ENCODE peak calls at places on chromosomes 16 and 17, in ten cellular contexts. One of them, this sample, is unnamed.

GRCh38 chr16:29664133-29664912 is 1.3 kb downstream of the SPN start:
- DNase-seq in progenitor cell of endocrine pancreas: no peak
- DNase-seq in body of pancreas: peak
- DNase-seq in foreskin fibroblast: no peak
- DNase-seq in lower lobe of right lung: peak
- DNase-seq in CD8-positive, alpha-beta T cell: peak
- DNase-seq in Panc1: no peak
- DNase-seq in GM13977: peak
- DNase-seq in tibial nerve: no peak
- DNase-seq in WTC11: no peak
- DNase-seq in this sample: peak

GRCh38 chr17:37430051-37430591 is 23.4 kb downstream of the TADA2A start:
- DNase-seq in progenitor cell of endocrine pancreas: no peak
- DNase-seq in body of pancreas: no peak
- DNase-seq in foreskin fibroblast: no peak
- DNase-seq in lower lobe of right lung: no peak
- DNase-seq in CD8-positive, alpha-beta T cell: no peak
- DNase-seq in Panc1: no peak
- DNase-seq in GM13977: peak
- DNase-seq in tibial nerve: no peak
- DNase-seq in WTC11: no peak
- DNase-seq in this sample: peak

GRCh38 chr17:48162305-48162934 is 54.9 kb downstream of the SNX11 start:
- DNase-seq in progenitor cell of endocrine pancreas: no peak
- DNase-seq in body of pancreas: peak
- DNase-seq in foreskin fibroblast: no peak
- DNase-seq in lower lobe of right lung: no peak
- DNase-seq in CD8-positive, alpha-beta T cell: no peak
- DNase-seq in Panc1: no peak
- DNase-seq in GM13977: no peak
- DNase-seq in tibial nerve: no peak
- DNase-seq in WTC11: no peak
- DNase-seq in this sample: no peak

GRCh38 chr17:21318439-21318838 is 33.9 kb downstream of the MAP2K3 start:
- DNase-seq in progenitor cell of endocrine pancreas: no peak
- DNase-seq in body of pancreas: no peak
- DNase-seq in foreskin fibroblast: no peak
- DNase-seq in lower lobe of right lung: no peak
- DNase-seq in CD8-positive, alpha-beta T cell: no peak
- DNase-seq in Panc1: no peak
- DNase-seq in GM13977: no peak
- DNase-seq in tibial nerve: no peak
- DNase-seq in WTC11: peak
- DNase-seq in this sample: no peak

GRCh38 chr16:83813818-83814653 is 6.3 kb downstream of the HSBP1 start:
- DNase-seq in progenitor cell of endocrine pancreas: peak
- DNase-seq in body of pancreas: peak
- DNase-seq in foreskin fibroblast: peak
- DNase-seq in lower lobe of right lung: no peak
- DNase-seq in CD8-positive, alpha-beta T cell: no peak
- DNase-seq in Panc1: no peak
- DNase-seq in GM13977: no peak
- DNase-seq in tibial nerve: peak
- DNase-seq in WTC11: no peak
- DNase-seq in this sample: no peak

GRCh38 chr16:8634991-8635736 is 13.7 kb downstream of the METTL22 start:
- DNase-seq in progenitor cell of endocrine pancreas: peak
- DNase-seq in body of pancreas: no peak
- DNase-seq in foreskin fibroblast: no peak
- DNase-seq in lower lobe of right lung: no peak
- DNase-seq in CD8-positive, alpha-beta T cell: no peak
- DNase-seq in Panc1: no peak
- DNase-seq in GM13977: no peak
- DNase-seq in tibial nerve: no peak
- DNase-seq in WTC11: peak
- DNase-seq in this sample: no peak

GRCh38 chr16:53465606-53466290 is 31.5 kb downstream of the RBL2 start:
- DNase-seq in progenitor cell of endocrine pancreas: no peak
- DNase-seq in body of pancreas: peak
- DNase-seq in foreskin fibroblast: peak
- DNase-seq in lower lobe of right lung: no peak
- DNase-seq in CD8-positive, alpha-beta T cell: no peak
- DNase-seq in Panc1: no peak
- DNase-seq in GM13977: no peak
- DNase-seq in tibial nerve: no peak
- DNase-seq in WTC11: no peak
- DNase-seq in this sample: no peak

GRCh38 chr17:57099165-57099564 is 14.1 kb downstream of the AKAP1 start:
- DNase-seq in progenitor cell of endocrine pancreas: no peak
- DNase-seq in body of pancreas: no peak
- DNase-seq in foreskin fibroblast: no peak
- DNase-seq in lower lobe of right lung: no peak
- DNase-seq in CD8-positive, alpha-beta T cell: no peak
- DNase-seq in Panc1: no peak
- DNase-seq in GM13977: peak
- DNase-seq in tibial nerve: no peak
- DNase-seq in WTC11: no peak
- DNase-seq in this sample: peak

GRCh38 chr17:42431758-42432161 is 8.7 kb upstream of the CAVIN1 start:
- DNase-seq in progenitor cell of endocrine pancreas: no peak
- DNase-seq in body of pancreas: no peak
- DNase-seq in foreskin fibroblast: no peak
- DNase-seq in lower lobe of right lung: no peak
- DNase-seq in CD8-positive, alpha-beta T cell: no peak
- DNase-seq in Panc1: no peak
- DNase-seq in GM13977: no peak
- DNase-seq in tibial nerve: no peak
- DNase-seq in WTC11: no peak
- DNase-seq in this sample: no peak

GRCh38 chr17:43543771-43544575 is 2.2 kb downstream of the ETV4 start:
- DNase-seq in progenitor cell of endocrine pancreas: no peak
- DNase-seq in body of pancreas: no peak
- DNase-seq in foreskin fibroblast: no peak
- DNase-seq in lower lobe of right lung: no peak
- DNase-seq in CD8-positive, alpha-beta T cell: no peak
- DNase-seq in Panc1: no peak
- DNase-seq in GM13977: no peak
- DNase-seq in tibial nerve: no peak
- DNase-seq in WTC11: peak
- DNase-seq in this sample: no peak

GRCh38 chr17:45376171-45376564 is 56.5 kb downstream of the ARHGAP27 start:
- DNase-seq in progenitor cell of endocrine pancreas: no peak
- DNase-seq in body of pancreas: no peak
- DNase-seq in foreskin fibroblast: no peak
- DNase-seq in lower lobe of right lung: peak
- DNase-seq in CD8-positive, alpha-beta T cell: no peak
- DNase-seq in Panc1: no peak
- DNase-seq in GM13977: no peak
- DNase-seq in tibial nerve: no peak
- DNase-seq in WTC11: no peak
- DNase-seq in this sample: no peak

GRCh38 chr17:2792541-2793169 is 3.6 kb upstream of the RAP1GAP2 start:
- DNase-seq in progenitor cell of endocrine pancreas: no peak
- DNase-seq in body of pancreas: no peak
- DNase-seq in foreskin fibroblast: no peak
- DNase-seq in lower lobe of right lung: no peak
- DNase-seq in CD8-positive, alpha-beta T cell: peak
- DNase-seq in Panc1: no peak
- DNase-seq in GM13977: peak
- DNase-seq in tibial nerve: no peak
- DNase-seq in WTC11: no peak
- DNase-seq in this sample: no peak

GRCh38 chr17:42016411-42016831 is 818 bp downstream of the DNAJC7 start:
- DNase-seq in progenitor cell of endocrine pancreas: no peak
- DNase-seq in body of pancreas: no peak
- DNase-seq in foreskin fibroblast: no peak
- DNase-seq in lower lobe of right lung: no peak
- DNase-seq in CD8-positive, alpha-beta T cell: no peak
- DNase-seq in Panc1: no peak
- DNase-seq in GM13977: no peak
- DNase-seq in tibial nerve: no peak
- DNase-seq in WTC11: no peak
- DNase-seq in this sample: no peak

GRCh38 chr16:22400899-22401298 is 26.5 kb upstream of the CDR2 start:
- DNase-seq in progenitor cell of endocrine pancreas: no peak
- DNase-seq in body of pancreas: peak
- DNase-seq in foreskin fibroblast: no peak
- DNase-seq in lower lobe of right lung: peak
- DNase-seq in CD8-positive, alpha-beta T cell: no peak
- DNase-seq in Panc1: no peak
- DNase-seq in GM13977: no peak
- DNase-seq in tibial nerve: no peak
- DNase-seq in WTC11: no peak
- DNase-seq in this sample: no peak

GRCh38 chr17:7351665-7352558 is at the start of gene KCTD11:
- DNase-seq in progenitor cell of endocrine pancreas: peak
- DNase-seq in body of pancreas: peak
- DNase-seq in foreskin fibroblast: peak
- DNase-seq in lower lobe of right lung: peak
- DNase-seq in CD8-positive, alpha-beta T cell: peak
- DNase-seq in Panc1: no peak
- DNase-seq in GM13977: peak
- DNase-seq in tibial nerve: peak
- DNase-seq in WTC11: peak
- DNase-seq in this sample: peak
- TF ChIP-seq CTCF in progenitor cell of endocrine pancreas: peak
- TF ChIP-seq CTCF in body of pancreas: peak
- TF ChIP-seq CTCF in foreskin fibroblast: peak
- TF ChIP-seq CTCF in lower lobe of right lung: peak
- TF ChIP-seq CTCF in CD8-positive, alpha-beta T cell: peak
- TF ChIP-seq CTCF in Panc1: peak
- TF ChIP-seq CTCF in GM13977: peak
- TF ChIP-seq CTCF in tibial nerve: peak
- TF ChIP-seq CTCF in WTC11: no peak
- TF ChIP-seq CTCF in this sample: peak

DNA sequence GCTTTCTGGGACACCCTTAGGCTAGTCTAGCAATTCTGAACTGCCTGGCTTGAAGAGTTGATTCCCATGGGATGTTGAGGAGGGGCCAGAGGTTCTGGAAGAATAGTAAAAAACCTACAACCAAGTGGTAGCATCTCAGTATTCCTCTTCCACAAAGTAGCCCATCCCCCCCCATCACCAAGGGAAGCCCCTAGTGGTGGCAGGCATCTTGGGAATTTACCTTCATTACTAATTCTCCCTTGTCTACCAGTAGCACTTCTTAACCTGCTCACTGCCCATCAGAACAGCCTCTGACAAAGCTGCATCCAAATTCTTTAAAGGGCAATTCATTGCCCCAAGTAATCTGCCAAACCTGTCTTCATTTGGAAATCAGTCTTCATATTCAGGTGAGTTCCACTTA is 12.8 kb upstream of the RAB11FIP4 start:
- DNase-seq in progenitor cell of endocrine pancreas: no peak
- DNase-seq in body of pancreas: no peak
- DNase-seq in foreskin fibroblast: no peak
- DNase-seq in lower lobe of right lung: no peak
- DNase-seq in CD8-positive, alpha-beta T cell: no peak
- DNase-seq in Panc1: no peak
- DNase-seq in GM13977: no peak
- DNase-seq in tibial nerve: no peak
- DNase-seq in WTC11: no peak
- DNase-seq in this sample: no peak
- TF ChIP-seq CTCF in progenitor cell of endocrine pancreas: peak
- TF ChIP-seq CTCF in body of pancreas: no peak
- TF ChIP-seq CTCF in foreskin fibroblast: no peak
- TF ChIP-seq CTCF in lower lobe of right lung: no peak
- TF ChIP-seq CTCF in CD8-positive, alpha-beta T cell: no peak
- TF ChIP-seq CTCF in Panc1: peak
- TF ChIP-seq CTCF in GM13977: no peak
- TF ChIP-seq CTCF in tibial nerve: no peak
- TF ChIP-seq CTCF in WTC11: no peak
- TF ChIP-seq CTCF in this sample: no peak

DNA sequence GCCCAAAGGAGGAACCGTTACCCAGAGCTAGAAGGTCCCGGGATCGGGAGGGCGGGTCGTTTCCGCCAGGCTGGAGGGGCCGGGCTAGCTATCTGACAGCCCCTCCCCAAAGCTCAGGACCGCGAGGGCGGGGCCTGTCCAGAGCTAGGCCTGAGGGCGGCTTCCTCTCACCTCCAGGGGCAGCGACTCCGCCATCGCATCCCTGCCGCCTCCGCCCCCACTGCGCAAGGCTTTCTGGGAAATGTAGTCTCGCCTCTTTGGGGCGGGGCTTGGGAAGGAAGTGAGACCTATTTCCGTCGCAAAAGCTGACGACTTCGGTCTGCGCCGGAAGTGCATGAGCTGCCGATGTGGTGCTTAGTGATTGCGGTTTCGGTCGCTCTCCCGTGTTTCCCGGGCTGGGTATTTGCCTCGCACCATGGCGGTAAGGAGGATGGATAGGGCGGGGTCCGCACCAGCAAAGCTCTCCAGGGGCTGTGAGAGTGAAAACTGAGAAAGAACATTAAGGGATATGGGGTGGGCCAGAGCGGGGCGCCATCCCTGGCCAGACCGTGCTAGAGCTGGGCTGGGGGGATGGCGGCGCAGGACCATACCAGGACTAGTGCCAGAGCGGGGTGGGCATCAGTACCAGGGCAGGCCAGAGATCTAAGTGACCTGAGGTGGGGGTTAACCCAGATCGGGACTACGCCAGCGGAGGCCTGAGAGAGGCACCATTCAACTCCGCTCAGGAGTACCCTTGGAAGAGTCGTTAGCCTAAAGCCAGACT is at the start of gene TMEM208:
- DNase-seq in progenitor cell of endocrine pancreas: peak
- DNase-seq in body of pancreas: peak
- DNase-seq in foreskin fibroblast: peak
- DNase-seq in lower lobe of right lung: peak
- DNase-seq in CD8-positive, alpha-beta T cell: peak
- DNase-seq in Panc1: peak
- DNase-seq in GM13977: peak
- DNase-seq in tibial nerve: peak
- DNase-seq in WTC11: peak
- DNase-seq in this sample: peak
- TF ChIP-seq CTCF in progenitor cell of endocrine pancreas: peak
- TF ChIP-seq CTCF in body of pancreas: no peak
- TF ChIP-seq CTCF in foreskin fibroblast: peak
- TF ChIP-seq CTCF in lower lobe of right lung: peak
- TF ChIP-seq CTCF in CD8-positive, alpha-beta T cell: no peak
- TF ChIP-seq CTCF in Panc1: no peak
- TF ChIP-seq CTCF in GM13977: peak
- TF ChIP-seq CTCF in tibial nerve: peak
- TF ChIP-seq CTCF in WTC11: no peak
- TF ChIP-seq CTCF in this sample: peak

GRCh38 chr16:57409870-57410585 is 5.5 kb downstream of the CCL17 start:
- DNase-seq in progenitor cell of endocrine pancreas: no peak
- DNase-seq in body of pancreas: no peak
- DNase-seq in foreskin fibroblast: no peak
- DNase-seq in lower lobe of right lung: no peak
- DNase-seq in CD8-positive, alpha-beta T cell: no peak
- DNase-seq in Panc1: no peak
- DNase-seq in GM13977: no peak
- DNase-seq in tibial nerve: no peak
- DNase-seq in WTC11: no peak
- DNase-seq in this sample: no peak
- TF ChIP-seq CTCF in progenitor cell of endocrine pancreas: no peak
- TF ChIP-seq CTCF in body of pancreas: no peak
- TF ChIP-seq CTCF in foreskin fibroblast: no peak
- TF ChIP-seq CTCF in lower lobe of right lung: no peak
- TF ChIP-seq CTCF in CD8-positive, alpha-beta T cell: no peak
- TF ChIP-seq CTCF in Panc1: no peak
- TF ChIP-seq CTCF in GM13977: no peak
- TF ChIP-seq CTCF in tibial nerve: no peak
- TF ChIP-seq CTCF in WTC11: no peak
- TF ChIP-seq CTCF in this sample: no peak